ENCODE peak calls at places on chromosomes 12 and 14, in ten cellular contexts. D is transverse colon, M is HCT116, E is suprapubic skin, L is esophagus muscularis mucosa, X is Panc1, Z is GM23338, Q is sigmoid colon, G is HepG2, S is stomach. I is an unnamed sample.

GRCh38 chr12:3041558-3042164 is 35.5 kb upstream of the TSPAN9 start:
- DNase-seq in M (peak; percentile 69), D (peak; percentile 68), G (peak; percentile 81), Q (peak; percentile 79), X (peak; percentile 32), Z (peak; percentile 87), S (peak; percentile 65), E (no peak), L (no peak), I (peak; percentile 25)

GRCh38 chr12:121536929-121537813 is 43.7 kb downstream of the KDM2B start:
- DNase-seq in Q (peak; percentile 95), X (no peak), E (peak; percentile 90), G (peak; percentile 76), S (peak; percentile 93), Z (peak; percentile 75), D (peak; percentile 88), M (no peak), L (peak; percentile 95), I (peak; percentile 83)

GRCh38 chr12:92574046-92574783 is 128.6 kb upstream of the PLEKHG7 start:
- DNase-seq in Q (no peak), G (peak; percentile 15), D (no peak), X (no peak), Z (peak; percentile 70), L (no peak), E (no peak), S (no peak), M (peak; percentile 27), I (no peak)

GRCh38 chr12:48424644-48425043 is 47.7 kb upstream of the ANP32D start:
- DNase-seq in M (no peak), Z (no peak), S (no peak), E (no peak), G (no peak), Q (no peak), L (no peak), X (no peak), D (no peak), I (no peak)

GRCh38 chr14:54435500-54435981 is 5.6 kb downstream of the CNIH1 start:
- DNase-seq in L (no peak), S (no peak), G (no peak), Z (no peak), Q (no peak), E (no peak), D (no peak), M (no peak), X (no peak), I (no peak)

GRCh38 chr14:64918216-64918615 is 4.0 kb downstream of the CHURC1 start:
- DNase-seq in D (no peak), G (no peak), Q (no peak), E (no peak), X (no peak), M (no peak), L (no peak), S (no peak), Z (no peak), I (no peak)

GRCh38 chr12:123150273-123150803 is 552 bp downstream of the PITPNM2 start:
- DNase-seq in D (peak; percentile 31), X (no peak), G (no peak), S (no peak), Q (peak; percentile 77), Z (peak; percentile 55), L (no peak), E (peak; percentile 77), M (no peak), I (no peak)

GRCh38 chr12:68776976-68777610 is 30.9 kb upstream of the MDM2 start:
- DNase-seq in Q (no peak), G (no peak), S (no peak), M (no peak), X (no peak), L (no peak), D (no peak), Z (no peak), E (no peak), I (no peak)

GRCh38 chr12:21940972-21941521 is at the start of gene ABCC9:
- DNase-seq in E (peak; percentile 83), L (peak; percentile 93), D (peak; percentile 13), Z (peak; percentile 63), S (peak; percentile 28), M (no peak), Q (peak; percentile 81), X (no peak), G (no peak), I (no peak)

GRCh38 chr12:117236456-117237001 is 46.3 kb upstream of the FBXO21 start:
- DNase-seq in G (peak; percentile 39), D (peak; percentile 78), X (peak; percentile 48), S (peak; percentile 85), Q (peak; percentile 75), E (peak; percentile 87), L (peak; percentile 95), Z (peak; percentile 99), M (peak; percentile 58), I (peak; percentile 54)

GRCh38 chr12:132077322-132078100 is 66.6 kb downstream of the DDX51 start:
- DNase-seq in L (no peak), G (no peak), M (no peak), E (no peak), S (no peak), Z (no peak), Q (no peak), D (no peak), X (no peak), I (no peak)

GRCh38 chr12:123132951-123133619 is 17.8 kb downstream of the PITPNM2 start:
- DNase-seq in G (no peak), E (no peak), M (no peak), X (no peak), Q (no peak), S (no peak), L (no peak), D (no peak), Z (no peak), I (no peak)

GRCh38 chr12:65259501-65259900 is 19.0 kb upstream of the MSRB3 start:
- DNase-seq in S (no peak), Z (no peak), G (no peak), Q (no peak), E (no peak), X (no peak), D (no peak), M (no peak), L (no peak), I (no peak)

GRCh38 chr12:13606290-13606689 is 375.1 kb downstream of the GRIN2B start:
- DNase-seq in S (no peak), X (no peak), Q (no peak), M (no peak), Z (peak; percentile 60), L (no peak), G (no peak), D (no peak), E (no peak), I (no peak)

GRCh38 chr12:13602217-13602616 is 379.2 kb downstream of the GRIN2B start:
- DNase-seq in Q (no peak), Z (no peak), E (no peak), L (no peak), M (no peak), G (no peak), D (no peak), X (no peak), S (no peak), I (no peak)

GRCh38 chr12:13609874-13610273 is 371.5 kb downstream of the GRIN2B start:
- DNase-seq in E (no peak), D (no peak), Z (no peak), L (no peak), X (no peak), G (no peak), S (no peak), Q (no peak), M (no peak), I (no peak)

DNA sequence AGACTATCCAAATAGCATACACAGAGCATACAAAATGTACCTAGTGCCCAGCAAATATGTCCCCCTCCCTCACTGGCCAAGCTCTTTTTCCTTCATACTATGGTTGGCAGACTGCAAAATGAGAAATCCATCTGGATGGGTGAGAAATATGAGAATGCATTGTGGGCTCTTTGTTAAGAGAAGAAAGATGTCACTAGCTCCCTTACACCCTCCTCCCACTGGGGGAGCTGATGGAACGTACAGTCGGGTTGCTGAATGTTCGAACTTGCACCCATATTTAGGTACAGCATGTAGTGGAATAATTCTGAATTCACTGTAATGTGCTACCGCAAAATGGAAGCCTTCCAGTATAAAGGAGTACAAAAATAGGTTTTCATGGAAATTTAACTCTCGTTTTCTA is 377.5 kb downstream of the GRIN2B start:
- DNase-seq in S (no peak), L (no peak), D (no peak), E (no peak), M (no peak), X (no peak), Z (no peak), Q (no peak), G (no peak), I (no peak)
- TF ChIP-seq CTCF in S (no peak), L (no peak), D (no peak), E (no peak), M (no peak), X (no peak), Z (no peak), Q (no peak), G (no peak), I (no peak)

DNA sequence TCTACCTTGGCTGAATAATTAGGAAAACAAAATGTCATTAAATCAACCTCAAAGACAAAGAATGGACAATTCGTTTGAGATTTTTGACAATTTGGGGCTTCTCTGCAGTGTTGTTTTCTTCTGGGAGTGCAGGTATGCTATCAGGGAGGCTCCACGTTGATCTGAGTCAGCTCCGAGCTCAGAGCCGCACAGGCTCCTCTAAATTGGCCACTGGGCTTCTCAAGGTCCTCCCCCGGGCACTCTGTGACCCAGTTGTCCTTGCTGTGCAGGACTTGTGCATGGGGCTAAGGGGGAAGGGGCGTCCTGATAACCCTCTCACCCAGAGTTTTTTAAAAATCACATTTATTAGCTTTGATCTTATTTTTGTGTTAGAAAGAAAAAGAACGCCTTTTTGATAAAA is 52.7 kb downstream of the TBX3 start:
- DNase-seq in X (no peak), E (no peak), S (no peak), G (no peak), Q (no peak), Z (no peak), D (no peak), M (no peak), L (no peak), I (no peak)
- TF ChIP-seq POLR2AphosphoS5 in X (no peak), E (no peak), S (no peak), G (no peak), Q (no peak), Z (no peak), D (no peak), M (no peak), L (no peak), I (no peak)

GRCh38 chr14:75987201-75987970 is 1.8 kb downstream of the IFT43 start:
- DNase-seq in Z (no peak), L (no peak), G (no peak), X (no peak), E (no peak), M (no peak), D (no peak), Q (no peak), S (no peak), I (no peak)
- TF ChIP-seq CTCF in Z (no peak), L (no peak), G (no peak), X (no peak), E (no peak), M (no peak), D (no peak), Q (no peak), S (no peak), I (no peak)

DNA sequence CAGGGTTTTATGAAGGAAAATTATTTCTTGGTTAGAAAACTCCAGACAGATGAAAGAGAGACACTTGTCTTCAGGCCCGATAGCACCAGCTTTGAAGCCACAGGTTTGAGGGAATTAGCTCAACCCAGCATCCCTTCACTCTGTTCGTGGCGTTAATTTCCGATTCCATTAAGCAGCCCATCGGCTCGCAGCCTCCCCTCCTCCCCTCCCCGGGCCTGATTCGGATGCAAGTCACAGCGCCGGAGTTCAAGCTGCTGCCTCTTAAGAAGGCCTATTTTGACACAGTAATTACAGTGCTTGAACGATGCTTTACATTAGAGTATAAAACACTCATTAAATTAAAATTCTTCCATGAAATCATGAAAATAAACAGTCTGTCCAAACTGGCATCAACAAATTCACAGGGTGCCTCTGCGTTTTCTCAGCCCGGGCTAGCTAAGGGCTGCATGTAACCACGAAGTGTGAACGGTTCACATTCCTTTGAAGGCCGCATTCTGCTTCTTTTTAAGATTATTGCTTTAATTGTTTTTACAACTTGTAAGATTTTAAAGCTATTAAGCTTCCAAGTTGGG is 145.8 kb downstream of the DICER1 start:
- DNase-seq in E (no peak), X (no peak), L (peak; percentile 66), S (no peak), M (no peak), D (no peak), G (no peak), Z (peak; percentile 49), Q (peak; percentile 75), I (no peak)
- TF ChIP-seq POLR2AphosphoS5 in E (no peak), X (no peak), L (no peak), S (no peak), M (no peak), D (peak; percentile 56), G (no peak), Z (no peak), Q (peak; percentile 88), I (no peak)